ENCODE peak calls at places on chromosomes 3 and 15, in six cellular contexts. L is ACHN, G is GM12892, C is NCI-H510A treated with DMSO at 0.1 percent for 48 hours, A is T-helper 1 cell, V is foreskin fibroblast. B is an unnamed sample.

GRCh38 chr3:56825579-56826438 is 24.1 kb upstream of the ARHGEF3 start:
- DNase-seq in L (no peak), G (no peak), V (no peak), A (no peak), C (peak; percentile 7), B (no peak)

GRCh38 chr15:41904487-41905359 is 10.9 kb upstream of the SPTBN5 start:
- DNase-seq in V (peak; percentile 45), A (peak; percentile 63), L (peak; percentile 63), G (peak; percentile 73), C (peak; percentile 58), B (peak; percentile 51)

GRCh38 chr3:116007000-116007399 is 383.7 kb downstream of the GAP43 start:
- DNase-seq in C (no peak), G (no peak), V (no peak), A (no peak), L (no peak), B (no peak)

GRCh38 chr3:185760091-185760490 is 64.8 kb downstream of the IGF2BP2 start:
- DNase-seq in A (no peak), G (no peak), V (no peak), L (no peak), C (no peak), B (no peak)

GRCh38 chr3:170961616-170962400 is 53.4 kb upstream of the EIF5A2 start:
- DNase-seq in G (no peak), C (peak; percentile 73), V (peak; percentile 11), A (no peak), L (peak; percentile 59), B (peak; percentile 61)

GRCh38 chr3:151709847-151710246 is 23.9 kb upstream of the AADACL2 start:
- DNase-seq in C (no peak), G (no peak), L (no peak), A (no peak), V (peak; percentile 41), B (no peak)

GRCh38 chr15:61951949-61952348 is 108.3 kb downstream of the VPS13C start:
- DNase-seq in L (no peak), A (no peak), V (no peak), G (no peak), C (no peak), B (peak; percentile 36)

GRCh38 chr3:160618363-160618762 is 53.0 kb upstream of the KPNA4 start:
- DNase-seq in A (no peak), G (no peak), L (no peak), C (no peak), V (no peak), B (peak; percentile 74)

GRCh38 chr3:72271923-72272322 is 487.0 kb upstream of the PROK2 start:
- DNase-seq in A (no peak), V (no peak), L (no peak), C (no peak), G (no peak), B (no peak)

GRCh38 chr3:197793246-197793645 is 2.2 kb downstream of the LRCH3 start:
- DNase-seq in A (peak; percentile 69), L (no peak), G (no peak), C (no peak), V (no peak), B (peak; percentile 81)

GRCh38 chr15:69637818-69638217 is 185.2 kb downstream of the RPLP1 start:
- DNase-seq in C (no peak), V (no peak), L (no peak), A (no peak), G (no peak), B (no peak)

GRCh38 chr15:92809880-92810361 is 90.2 kb upstream of the CHD2 start:
- DNase-seq in A (peak; percentile 62), C (peak; percentile 58), G (no peak), L (peak; percentile 59), V (no peak), B (peak; percentile 53)

GRCh38 chr15:64622410-64623260 is 152.8 kb downstream of the RBPMS2 start:
- DNase-seq in V (no peak), L (no peak), G (no peak), C (no peak), A (peak; percentile 67), B (no peak)

GRCh38 chr3:141557961-141558706 is 71.3 kb downstream of the RASA2 start:
- DNase-seq in C (peak; percentile 3), G (no peak), L (no peak), V (no peak), A (no peak), B (no peak)